ENCODE peak calls at places on chromosomes 7 and 10, in four cellular contexts. I is SK-N-SH; J is T-helper 1 cell; K is CD4-positive, alpha-beta memory T cell. H is an unnamed sample.

GRCh38 chr7:2510909-2511768 is 8.4 kb upstream of the LFNG start:
- DNase-seq in I (no peak), J (peak), K (peak), H (peak)

GRCh38 chr10:12241810-12242529 is 46.0 kb downstream of the CDC123 start:
- DNase-seq in I (no peak), J (peak), K (no peak), H (no peak)

GRCh38 chr10:69804775-69805174 is 3.1 kb downstream of the COL13A1 start:
- DNase-seq in I (no peak), J (no peak), K (no peak), H (no peak)

GRCh38 chr10:70052462-70053211 is at the start of gene MACROH2A2:
- DNase-seq in I (peak), J (no peak), K (no peak), H (no peak)

GRCh38 chr7:41103331-41103730 is 599.6 kb downstream of the INHBA start:
- DNase-seq in I (no peak), J (no peak), K (no peak), H (no peak)

GRCh38 chr7:2530076-2530967 is 10.7 kb downstream of the LFNG start:
- DNase-seq in I (no peak), J (peak), K (peak), H (peak)

GRCh38 chr10:3780056-3780765 is 4.8 kb downstream of the KLF6 start:
- DNase-seq in I (no peak), J (no peak), K (peak), H (no peak)

GRCh38 chr7:110870926-110871325 is 220.0 kb upstream of the LRRN3 start:
- DNase-seq in I (no peak), J (no peak), K (no peak), H (no peak)

GRCh38 chr7:120273476-120273975 is 551 bp downstream of the KCND2 start:
- DNase-seq in I (peak), J (peak), K (no peak), H (no peak)

GRCh38 chr7:30154111-30154587 is 19.4 kb downstream of the MTURN start:
- DNase-seq in I (no peak), J (no peak), K (no peak), H (no peak)

GRCh38 chr7:24378871-24379608 is 95.0 kb downstream of the NPY start:
- DNase-seq in I (no peak), J (no peak), K (no peak), H (no peak)

GRCh38 chr10:99731296-99732032 is 463 bp downstream of the COX15 start:
- DNase-seq in I (no peak), J (no peak), K (no peak), H (no peak)

GRCh38 chr10:78272329-78272728 is 238.7 kb downstream of the RPS24 start:
- DNase-seq in I (no peak), J (no peak), K (no peak), H (no peak)

GRCh38 chr7:1065263-1066260 is 21.2 kb downstream of the GPR146 start:
- DNase-seq in I (peak), J (peak), K (peak), H (peak)

GRCh38 chr7:1407883-1408282 is 51.4 kb downstream of the MICALL2 start:
- DNase-seq in I (peak), J (no peak), K (no peak), H (no peak)

GRCh38 chr7:105450177-105450861 is 61.6 kb upstream of the SRPK2 start:
- DNase-seq in I (no peak), J (no peak), K (no peak), H (no peak)

GRCh38 chr10:91034494-91035157 is 113.7 kb upstream of the ANKRD1 start:
- DNase-seq in I (no peak), J (no peak), K (no peak), H (no peak)

GRCh38 chr7:46848944-46849343 is 733.0 kb downstream of the TNS3 start:
- DNase-seq in I (no peak), J (no peak), K (no peak), H (no peak)

GRCh38 chr7:132526111-132526741 is 50.0 kb downstream of the PLXNA4 start:
- DNase-seq in I (no peak), J (peak), K (no peak), H (no peak)

GRCh38 chr10:93461807-93462178 is 20.3 kb downstream of the MYOF start:
- DNase-seq in I (no peak), J (peak), K (no peak), H (no peak)

GRCh38 chr7:92916751-92917369 is 80.5 kb upstream of the CDK6 start:
- DNase-seq in I (peak), J (no peak), K (no peak), H (no peak)

GRCh38 chr10:28986117-28986792 is 302.6 kb upstream of the LYZL1 start:
- DNase-seq in I (no peak), J (no peak), K (no peak), H (no peak)

GRCh38 chr10:8295311-8295710 is 240.8 kb downstream of the GATA3 start:
- DNase-seq in I (no peak), J (no peak), K (no peak), H (no peak)

GRCh38 chr10:118332948-118333710 is 9.0 kb downstream of the FAM204A start:
- DNase-seq in I (no peak), J (no peak), K (no peak), H (no peak)

H was measured in CD8-positive, alpha-beta T cell.